ENCODE peak calls at places on chromosomes 3 and 15, in six cellular contexts. One of them, this sample, is unnamed.
A peak's percentile ranks its signal among the peaks of the same experiment; 100 is the strongest.

GRCh38 chr3:172595648-172596393 is 72.6 kb upstream of the TNFSF10 start:
- DNase-seq in CD8-positive, alpha-beta memory T cell: peak; percentile 24
- DNase-seq in transverse colon: peak; percentile 32
- DNase-seq in heart left ventricle: no peak
- DNase-seq in endodermal cell: no peak
- DNase-seq in tibial artery: no peak
- DNase-seq in this sample: no peak

GRCh38 chr3:31775383-31775782 is 205.7 kb downstream of the OSBPL10 start:
- DNase-seq in CD8-positive, alpha-beta memory T cell: no peak
- DNase-seq in transverse colon: no peak
- DNase-seq in heart left ventricle: no peak
- DNase-seq in endodermal cell: no peak
- DNase-seq in tibial artery: no peak
- DNase-seq in this sample: no peak

GRCh38 chr3:38650248-38650940 is 907 bp upstream of the SCN5A start:
- DNase-seq in CD8-positive, alpha-beta memory T cell: no peak
- DNase-seq in transverse colon: no peak
- DNase-seq in heart left ventricle: no peak
- DNase-seq in endodermal cell: peak; percentile 58
- DNase-seq in tibial artery: peak; percentile 40
- DNase-seq in this sample: no peak

GRCh38 chr3:49803464-49804140 is 541 bp downstream of the INKA1 start:
- DNase-seq in CD8-positive, alpha-beta memory T cell: peak; percentile 51
- DNase-seq in transverse colon: peak; percentile 52
- DNase-seq in heart left ventricle: no peak
- DNase-seq in endodermal cell: no peak
- DNase-seq in tibial artery: no peak
- DNase-seq in this sample: peak; percentile 45

GRCh38 chr3:51311055-51311454 is 74.0 kb upstream of the MANF start:
- DNase-seq in CD8-positive, alpha-beta memory T cell: no peak
- DNase-seq in transverse colon: no peak
- DNase-seq in heart left ventricle: no peak
- DNase-seq in endodermal cell: no peak
- DNase-seq in tibial artery: no peak
- DNase-seq in this sample: no peak

GRCh38 chr15:41772720-41773331 is 1.5 kb upstream of the MAPKBP1 start:
- DNase-seq in CD8-positive, alpha-beta memory T cell: peak; percentile 40
- DNase-seq in transverse colon: peak; percentile 55
- DNase-seq in heart left ventricle: no peak
- DNase-seq in endodermal cell: peak; percentile 79
- DNase-seq in tibial artery: peak; percentile 69
- DNase-seq in this sample: peak; percentile 59

GRCh38 chr3:13002398-13003124 is 70.7 kb downstream of the IQSEC1 start:
- DNase-seq in CD8-positive, alpha-beta memory T cell: no peak
- DNase-seq in transverse colon: peak; percentile 4
- DNase-seq in heart left ventricle: no peak
- DNase-seq in endodermal cell: peak; percentile 50
- DNase-seq in tibial artery: no peak
- DNase-seq in this sample: no peak

GRCh38 chr3:31009881-31010280 is 115.4 kb upstream of the GADL1 start:
- DNase-seq in CD8-positive, alpha-beta memory T cell: no peak
- DNase-seq in transverse colon: no peak
- DNase-seq in heart left ventricle: no peak
- DNase-seq in endodermal cell: peak; percentile 54
- DNase-seq in tibial artery: no peak
- DNase-seq in this sample: no peak

GRCh38 chr3:110955301-110955880 is 116.2 kb upstream of the NECTIN3 start:
- DNase-seq in CD8-positive, alpha-beta memory T cell: no peak
- DNase-seq in transverse colon: no peak
- DNase-seq in heart left ventricle: no peak
- DNase-seq in endodermal cell: no peak
- DNase-seq in tibial artery: no peak
- DNase-seq in this sample: no peak

GRCh38 chr15:45425135-45425534 is 46.8 kb upstream of the GATM start:
- DNase-seq in CD8-positive, alpha-beta memory T cell: no peak
- DNase-seq in transverse colon: no peak
- DNase-seq in heart left ventricle: no peak
- DNase-seq in endodermal cell: no peak
- DNase-seq in tibial artery: no peak
- DNase-seq in this sample: no peak

GRCh38 chr3:11671648-11672100 is 28.0 kb upstream of the VGLL4 start:
- DNase-seq in CD8-positive, alpha-beta memory T cell: no peak
- DNase-seq in transverse colon: no peak
- DNase-seq in heart left ventricle: no peak
- DNase-seq in endodermal cell: no peak
- DNase-seq in tibial artery: no peak
- DNase-seq in this sample: no peak

GRCh38 chr15:75694241-75695182 is 18.1 kb downstream of the CSPG4 start:
- DNase-seq in CD8-positive, alpha-beta memory T cell: no peak
- DNase-seq in transverse colon: peak; percentile 64
- DNase-seq in heart left ventricle: peak; percentile 87
- DNase-seq in endodermal cell: peak; percentile 90
- DNase-seq in tibial artery: peak; percentile 96
- DNase-seq in this sample: peak; percentile 94

GRCh38 chr3:152097770-152098169 is 171.0 kb upstream of the MBNL1 start:
- DNase-seq in CD8-positive, alpha-beta memory T cell: no peak
- DNase-seq in transverse colon: no peak
- DNase-seq in heart left ventricle: no peak
- DNase-seq in endodermal cell: no peak
- DNase-seq in tibial artery: no peak
- DNase-seq in this sample: no peak

DNA sequence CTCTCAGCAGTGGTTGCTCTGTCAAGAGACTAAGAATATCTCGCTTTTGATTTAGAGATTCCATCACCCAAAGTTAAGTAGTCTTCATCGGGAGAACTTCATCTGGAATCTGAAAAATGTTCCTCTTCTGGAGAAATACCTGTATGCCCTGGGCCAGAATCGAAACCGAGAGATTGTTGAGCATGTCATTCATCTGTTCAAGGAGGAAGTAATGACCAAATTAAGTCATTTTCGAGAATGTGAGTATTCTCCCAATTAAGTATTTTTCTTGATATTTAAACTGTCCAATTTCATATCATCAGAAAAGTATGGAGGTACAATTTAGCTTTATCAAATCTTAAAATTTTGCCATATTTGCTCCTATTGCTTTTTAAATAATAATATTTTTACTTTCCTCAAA is 12.9 kb upstream of the PSMA4 start:
- DNase-seq in CD8-positive, alpha-beta memory T cell: no peak
- DNase-seq in transverse colon: no peak
- DNase-seq in heart left ventricle: no peak
- DNase-seq in endodermal cell: no peak
- DNase-seq in tibial artery: no peak
- DNase-seq in this sample: no peak
- H3K4me1 ChIP-seq in CD8-positive, alpha-beta memory T cell: no peaks in the 10 kb centered on the region
- H3K4me1 ChIP-seq in transverse colon: no peaks in the 10 kb centered on the region
- H3K4me1 ChIP-seq in heart left ventricle: no peaks in the 10 kb centered on the region
- H3K4me1 ChIP-seq in endodermal cell: no peaks in the 10 kb centered on the region
- H3K4me1 ChIP-seq in tibial artery: no peaks in the 10 kb centered on the region
- H3K4me1 ChIP-seq in this sample: no peaks in the 10 kb centered on the region

GRCh38 chr3:141292346-141293058 is 60.9 kb downstream of the PXYLP1 start:
- DNase-seq in CD8-positive, alpha-beta memory T cell: no peak
- DNase-seq in transverse colon: no peak
- DNase-seq in heart left ventricle: no peak
- DNase-seq in endodermal cell: no peak
- DNase-seq in tibial artery: no peak
- DNase-seq in this sample: no peak

GRCh38 chr3:141294848-141295247 is 63.2 kb downstream of the PXYLP1 start:
- DNase-seq in CD8-positive, alpha-beta memory T cell: no peak
- DNase-seq in transverse colon: no peak
- DNase-seq in heart left ventricle: no peak
- DNase-seq in endodermal cell: no peak
- DNase-seq in tibial artery: no peak
- DNase-seq in this sample: no peak

GRCh38 chr3:141289228-141289772 is 57.7 kb downstream of the PXYLP1 start:
- DNase-seq in CD8-positive, alpha-beta memory T cell: no peak
- DNase-seq in transverse colon: no peak
- DNase-seq in heart left ventricle: no peak
- DNase-seq in endodermal cell: no peak
- DNase-seq in tibial artery: peak; percentile 29
- DNase-seq in this sample: no peak

GRCh38 chr3:141291610-141292345 is 60.2 kb downstream of the PXYLP1 start:
- DNase-seq in CD8-positive, alpha-beta memory T cell: no peak
- DNase-seq in transverse colon: no peak
- DNase-seq in heart left ventricle: no peak
- DNase-seq in endodermal cell: no peak
- DNase-seq in tibial artery: no peak
- DNase-seq in this sample: no peak

DNA sequence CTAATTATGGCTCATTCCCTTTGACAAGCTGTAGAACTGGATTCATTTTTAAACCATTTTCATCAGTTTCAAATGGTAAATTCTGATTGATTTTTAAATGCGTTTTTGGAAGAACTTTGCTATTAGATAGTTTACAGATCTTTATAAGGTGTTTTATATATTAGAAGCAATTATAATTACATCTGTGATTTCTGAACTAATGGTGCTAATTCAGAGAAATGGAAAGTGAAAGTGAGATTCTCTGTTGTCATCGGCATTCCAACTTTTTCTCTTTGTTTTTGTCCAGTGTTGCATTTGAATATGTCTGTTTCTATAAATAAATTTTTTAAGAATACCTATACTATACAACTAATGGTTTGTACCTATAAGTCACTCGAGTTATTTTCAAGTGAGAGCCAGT is 62.7 kb downstream of the PXYLP1 start:
- DNase-seq in CD8-positive, alpha-beta memory T cell: no peak
- DNase-seq in transverse colon: no peak
- DNase-seq in heart left ventricle: no peak
- DNase-seq in endodermal cell: no peak
- DNase-seq in tibial artery: no peak
- DNase-seq in this sample: no peak
- H3K4me3 ChIP-seq in CD8-positive, alpha-beta memory T cell: peak overlapping the region; percentile 30
- H3K4me3 ChIP-seq in transverse colon: no peak overlapping the region
- H3K4me3 ChIP-seq in heart left ventricle: peak overlapping the region; percentile 34
- H3K4me3 ChIP-seq in endodermal cell: no peak overlapping the region
- H3K4me3 ChIP-seq in tibial artery: peak overlapping the region; percentile 46
- H3K4me3 ChIP-seq in this sample: no peak overlapping the region

DNA sequence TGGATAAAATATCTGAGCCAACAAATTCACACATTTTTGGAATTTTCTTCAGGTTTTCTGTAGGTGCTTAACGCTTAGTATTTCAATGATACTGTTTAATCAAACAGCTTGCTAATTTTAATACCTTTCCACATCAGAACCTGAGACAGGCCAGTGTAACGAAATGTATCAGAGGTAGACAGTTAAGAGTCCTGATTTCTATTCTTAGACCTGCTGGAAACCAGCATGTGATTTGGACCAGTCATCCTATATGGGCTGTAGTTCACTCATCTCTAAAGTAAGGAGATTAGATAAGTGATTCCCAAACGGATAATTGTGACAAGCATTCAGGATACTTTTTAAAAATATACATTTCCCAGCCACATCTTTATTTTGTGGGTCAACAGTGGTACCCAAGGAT is 18.4 kb downstream of the ARL6IP5 start:
- DNase-seq in CD8-positive, alpha-beta memory T cell: no peak
- DNase-seq in transverse colon: no peak
- DNase-seq in heart left ventricle: no peak
- DNase-seq in endodermal cell: no peak
- DNase-seq in tibial artery: no peak
- DNase-seq in this sample: no peak
- H3K4me1 ChIP-seq in CD8-positive, alpha-beta memory T cell: peaks cover 35% of the 10 kb centered on the region
- H3K4me1 ChIP-seq in transverse colon: no peaks in the 10 kb centered on the region
- H3K4me1 ChIP-seq in heart left ventricle: peaks cover 24% of the 10 kb centered on the region
- H3K4me1 ChIP-seq in endodermal cell: no peaks in the 10 kb centered on the region
- H3K4me1 ChIP-seq in tibial artery: peaks cover 20% of the 10 kb centered on the region
- H3K4me1 ChIP-seq in this sample: no peaks in the 10 kb centered on the region

DNA sequence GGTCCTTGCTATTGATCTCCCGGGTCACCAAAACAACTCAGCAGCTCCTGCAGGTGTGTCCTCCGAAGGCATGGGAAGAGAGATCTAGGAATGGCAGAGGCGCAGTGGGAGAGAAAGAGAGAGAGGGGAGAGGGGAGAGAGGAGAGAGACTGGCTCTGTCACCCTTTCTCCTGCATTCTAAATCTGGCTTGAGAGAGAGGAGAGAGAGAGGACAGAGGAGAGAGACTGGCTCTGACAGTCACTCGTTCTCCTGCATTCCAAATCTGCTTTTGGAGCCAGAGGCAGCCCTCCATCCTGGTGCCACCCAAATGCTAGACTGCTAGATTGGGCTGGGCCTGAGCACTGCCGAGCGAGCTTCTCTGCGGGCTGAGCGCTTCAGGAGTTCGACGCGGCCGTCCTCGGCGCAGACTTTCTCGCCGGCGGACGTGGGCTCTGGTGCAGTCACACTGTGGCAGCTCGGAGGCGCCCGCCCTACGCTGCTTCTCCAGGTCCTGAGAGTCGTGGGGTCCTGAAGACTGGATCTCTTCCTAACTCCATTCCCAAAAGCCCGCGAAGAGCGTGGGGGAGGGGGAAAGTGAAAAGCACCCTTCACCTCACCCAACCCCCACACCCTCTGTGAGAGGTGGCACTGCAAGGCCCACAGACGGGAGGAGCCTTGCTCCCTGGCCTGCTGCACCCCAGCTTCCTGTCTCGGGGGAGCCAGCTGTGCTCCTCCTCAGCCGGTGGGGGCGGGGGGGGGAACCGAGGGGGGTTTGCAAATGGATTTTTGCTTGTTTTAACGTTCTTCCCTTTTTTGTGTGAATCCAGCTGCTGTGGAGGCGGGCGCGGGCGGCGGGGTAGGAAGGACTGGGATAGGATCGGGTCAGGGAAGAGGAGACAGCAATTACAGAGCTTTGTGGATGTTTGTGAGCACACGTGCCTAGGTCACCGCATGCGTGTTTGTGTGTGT is 222.3 kb downstream of the MEIS2 start:
- DNase-seq in CD8-positive, alpha-beta memory T cell: no peak
- DNase-seq in transverse colon: no peak
- DNase-seq in heart left ventricle: peak; percentile 54
- DNase-seq in endodermal cell: peak; percentile 74
- DNase-seq in tibial artery: no peak
- DNase-seq in this sample: no peak
- H3K4me3 ChIP-seq in CD8-positive, alpha-beta memory T cell: no peak overlapping the region
- H3K4me3 ChIP-seq in transverse colon: no peak overlapping the region
- H3K4me3 ChIP-seq in heart left ventricle: peak overlapping the region; percentile 31
- H3K4me3 ChIP-seq in endodermal cell: peak overlapping the region; percentile 58
- H3K4me3 ChIP-seq in tibial artery: peak overlapping the region; percentile 32
- H3K4me3 ChIP-seq in this sample: no peak overlapping the region

This sample was measured in BE2C.